ENCODE peak calls at places on chromosomes 16 and 17, in nine cellular contexts. I is stimulated activated CD4-positive, alpha-beta T cell treated with anti-CD3 and anti-CD28 coated beads, Interleukin-2, amount 100 ng/mL, for 24 hours; F is NCI-H1048; V is BJ; Y is T-cell; R is activated CD4-positive, alpha-beta T cell treated with anti-CD3 and anti-CD28 coated beads for 4 hours; L is upper lobe of left lung; Q is cardiac muscle cell; G is CD8-positive, alpha-beta T cell. M is an unnamed sample.

GRCh38 chr16:4086153-4086552 is 30.1 kb downstream of the ADCY9 start:
- DNase-seq in G (no peak), I (no peak), Y (no peak), Q (no peak), F (no peak), V (no peak), L (no peak), R (no peak), M (no peak)

GRCh38 chr16:62077998-62078397 is 41.8 kb upstream of the CDH8 start:
- DNase-seq in I (no peak), R (no peak), G (no peak), V (no peak), Y (no peak), Q (peak), L (peak), F (peak), M (no peak)

GRCh38 chr16:80029706-80030481 is 429.4 kb upstream of the MAF start:
- DNase-seq in V (no peak), F (no peak), G (no peak), Q (no peak), Y (no peak), L (no peak), I (no peak), R (no peak), M (no peak)

GRCh38 chr17:54439816-54440215 is 460.8 kb upstream of the TOM1L1 start:
- DNase-seq in V (no peak), G (no peak), L (no peak), R (no peak), I (no peak), F (no peak), Q (no peak), Y (no peak), M (no peak)

GRCh38 chr17:83079340-83079747 is at the start of gene METRNL:
- DNase-seq in Y (peak), L (peak), F (no peak), G (peak), I (peak), Q (peak), V (no peak), R (peak), M (peak)

GRCh38 chr17:38322156-38322779 is 21.5 kb downstream of the GPR179 start:
- DNase-seq in V (no peak), L (peak), Y (peak), Q (peak), I (peak), R (peak), G (peak), F (no peak), M (peak)

GRCh38 chr16:72910875-72911274 is 137.1 kb downstream of the ZFHX3 start:
- DNase-seq in Y (no peak), L (no peak), F (no peak), R (no peak), V (no peak), Q (no peak), I (no peak), G (no peak), M (no peak)

GRCh38 chr17:72387487-72387886 is 266.7 kb downstream of the SOX9 start:
- DNase-seq in V (peak), G (no peak), Y (no peak), I (no peak), Q (no peak), L (no peak), R (no peak), F (no peak), M (no peak)

GRCh38 chr16:82995927-82996441 is 369.2 kb downstream of the CDH13 start:
- DNase-seq in L (no peak), Y (no peak), R (no peak), V (peak), F (no peak), I (no peak), G (no peak), Q (no peak), M (peak)

GRCh38 chr17:61461967-61462733 is 9.9 kb downstream of the TBX4 start:
- DNase-seq in G (no peak), V (no peak), Y (no peak), R (no peak), L (peak), Q (no peak), I (no peak), F (no peak), M (no peak)

GRCh38 chr17:34598161-34598776 is 18.9 kb downstream of the TMEM132E start:
- DNase-seq in V (no peak), F (no peak), Y (no peak), G (no peak), L (no peak), I (no peak), R (no peak), Q (peak), M (no peak)

GRCh38 chr16:88541831-88542230 is 28.4 kb upstream of the ZC3H18 start:
- DNase-seq in R (no peak), V (no peak), F (no peak), L (no peak), Q (no peak), I (no peak), Y (no peak), G (no peak), M (no peak)

GRCh38 chr17:17491546-17491988 is 4.6 kb downstream of the RASD1 start:
- DNase-seq in V (no peak), Y (no peak), L (no peak), G (no peak), R (no peak), Q (no peak), F (no peak), I (no peak), M (no peak)

GRCh38 chr16:53504161-53504663 is 1.2 kb upstream of the AKTIP start:
- DNase-seq in G (peak), F (no peak), Q (peak), I (peak), R (peak), Y (peak), L (peak), V (no peak), M (peak)

GRCh38 chr16:89727406-89728120 is 6.2 kb downstream of the ZNF276 start:
- DNase-seq in I (no peak), V (no peak), L (no peak), Q (no peak), G (no peak), R (no peak), F (no peak), Y (no peak), M (peak)

GRCh38 chr16:86363057-86363490 is 147.3 kb upstream of the FOXF1 start:
- DNase-seq in R (no peak), V (peak), G (no peak), I (no peak), Q (peak), Y (no peak), F (no peak), L (no peak), M (no peak)

GRCh38 chr17:39701012-39701783 is 1.3 kb downstream of the ERBB2 start:
- DNase-seq in F (no peak), V (no peak), G (no peak), Y (no peak), R (no peak), I (no peak), Q (no peak), L (no peak), M (no peak)

GRCh38 chr16:25192096-25192495 is 24.7 kb upstream of the AQP8 start:
- DNase-seq in F (no peak), L (no peak), Q (no peak), Y (no peak), G (no peak), R (no peak), I (no peak), V (peak), M (no peak)

GRCh38 chr17:77002103-77003045 is 134.2 kb downstream of the MGAT5B start:
- DNase-seq in R (no peak), L (no peak), V (no peak), Y (no peak), I (no peak), Q (no peak), G (no peak), F (no peak), M (no peak)

GRCh38 chr17:82246365-82247174 is 17.7 kb downstream of the SLC16A3 start:
- DNase-seq in Y (no peak), R (no peak), V (no peak), L (no peak), I (no peak), F (no peak), Q (no peak), G (no peak), M (no peak)

GRCh38 chr16:12303649-12304048 is 327.1 kb downstream of the SNX29 start:
- DNase-seq in R (no peak), F (no peak), Q (no peak), Y (no peak), V (no peak), G (no peak), L (no peak), I (no peak), M (no peak)

GRCh38 chr16:49588061-49588460 is 214.5 kb downstream of the C16orf78 start:
- DNase-seq in Y (no peak), I (no peak), L (peak), Q (no peak), F (no peak), V (no peak), R (no peak), G (no peak), M (no peak)

GRCh38 chr16:81624718-81625543 is 154.2 kb upstream of the PLCG2 start:
- DNase-seq in G (no peak), Y (no peak), V (no peak), F (no peak), R (no peak), Q (no peak), L (no peak), I (no peak), M (no peak)

GRCh38 chr16:14335297-14335696 is 264.2 kb downstream of the MRTFB start:
- DNase-seq in R (no peak), G (no peak), Y (no peak), Q (no peak), F (no peak), V (no peak), I (no peak), L (no peak), M (no peak)

GRCh38 chr16:74773431-74774222 is 993 bp downstream of the FA2H start:
- DNase-seq in R (no peak), Y (no peak), L (no peak), I (no peak), Q (no peak), F (no peak), V (no peak), G (no peak), M (no peak)

GRCh38 chr17:50059759-50060273 is 3.9 kb downstream of the ITGA3 start:
- DNase-seq in F (no peak), Q (no peak), V (no peak), L (no peak), I (no peak), Y (no peak), G (no peak), R (no peak), M (no peak)

GRCh38 chr16:15464401-15465186 is 30.2 kb downstream of the BMERB1 start:
- DNase-seq in R (no peak), L (no peak), V (no peak), Q (no peak), Y (no peak), I (no peak), G (no peak), F (no peak), M (no peak)

M was measured in immature natural killer cell.